ENCODE peak calls at places on chromosomes 7 and 10, in nine cellular contexts. I is mammary epithelial cell; X is B cell; Y is germinal center; A is neural crest cell; K is activated CD8-positive, alpha-beta memory T cell treated with anti-CD3 and anti-CD28 coated beads, Interleukin-2, amount 50 U/mL, for 48 hours; E is psoas muscle; S is GM12891; D is effector CD4-positive, alpha-beta T cell. V is an unnamed sample.

GRCh38 chr10:87503892-87504291 is 801 bp upstream of the MINPP1 start:
- DNase-seq in I (peak), X (peak), Y (no peak), A (no peak), K (no peak), E (no peak), S (no peak), D (no peak), V (no peak)

GRCh38 chr10:47366731-47367460 is 17.2 kb downstream of the ZNF488 start:
- DNase-seq in I (no peak), X (peak), Y (no peak), A (no peak), K (peak), E (no peak), S (no peak), D (no peak), V (no peak)

GRCh38 chr10:23293145-23293724 is 51.4 kb downstream of the C10orf67 start:
- DNase-seq in I (peak), X (no peak), Y (peak), A (peak), K (no peak), E (no peak), S (peak), D (no peak), V (no peak)

GRCh38 chr7:58087536-58088190 is 637.7 kb downstream of the ZNF716 start:
- DNase-seq in I (no peak), X (no peak), Y (no peak), A (no peak), K (no peak), E (no peak), S (no peak), D (no peak), V (no peak)

GRCh38 chr7:150337179-150337578 is 4.2 kb downstream of the RARRES2 start:
- DNase-seq in I (no peak), X (no peak), Y (no peak), A (no peak), K (no peak), E (no peak), S (no peak), D (no peak), V (no peak)

GRCh38 chr7:70638381-70639128 is 493.4 kb upstream of the GALNT17 start:
- DNase-seq in I (no peak), X (no peak), Y (no peak), A (no peak), K (no peak), E (no peak), S (no peak), D (no peak), V (no peak)

GRCh38 chr10:21184216-21184615 is 287.1 kb upstream of the NEBL start:
- DNase-seq in I (peak), X (no peak), Y (no peak), A (no peak), K (no peak), E (no peak), S (no peak), D (no peak), V (no peak)

GRCh38 chr7:44379366-44380178 is 54.2 kb upstream of the CAMK2B start:
- DNase-seq in I (peak), X (no peak), Y (no peak), A (no peak), K (no peak), E (no peak), S (no peak), D (no peak), V (no peak)

GRCh38 chr7:131533151-131533559 is 23.3 kb downstream of the PODXL start:
- DNase-seq in I (no peak), X (no peak), Y (no peak), A (no peak), K (no peak), E (no peak), S (no peak), D (no peak), V (peak)

GRCh38 chr7:6375346-6376101 is 72.2 kb downstream of the DAGLB start:
- DNase-seq in I (peak), X (peak), Y (no peak), A (no peak), K (no peak), E (peak), S (no peak), D (peak), V (no peak)

GRCh38 chr10:4481192-4481591 is 344.8 kb upstream of the AKR1E2 start:
- DNase-seq in I (no peak), X (no peak), Y (no peak), A (no peak), K (no peak), E (no peak), S (no peak), D (no peak), V (no peak)

GRCh38 chr7:50214771-50215170 is 89.7 kb upstream of the IKZF1 start:
- DNase-seq in I (no peak), X (no peak), Y (no peak), A (no peak), K (no peak), E (no peak), S (no peak), D (no peak), V (no peak)

GRCh38 chr7:44447874-44448425 is 42.5 kb downstream of the NUDCD3 start:
- DNase-seq in I (no peak), X (no peak), Y (no peak), A (no peak), K (no peak), E (no peak), S (no peak), D (no peak), V (no peak)

GRCh38 chr10:73931767-73932624 is 21.1 kb downstream of the PLAU start:
- DNase-seq in I (peak), X (no peak), Y (no peak), A (no peak), K (peak), E (no peak), S (no peak), D (peak), V (no peak)

GRCh38 chr7:12321248-12321647 is 82.4 kb downstream of the VWDE start:
- DNase-seq in I (no peak), X (no peak), Y (no peak), A (no peak), K (no peak), E (no peak), S (no peak), D (no peak), V (no peak)

GRCh38 chr10:92913973-92914372 is 65.7 kb downstream of the EXOC6 start:
- DNase-seq in I (no peak), X (no peak), Y (no peak), A (no peak), K (no peak), E (no peak), S (no peak), D (no peak), V (no peak)

GRCh38 chr7:44460325-44460724 is 30.1 kb downstream of the NUDCD3 start:
- DNase-seq in I (peak), X (peak), Y (peak), A (no peak), K (no peak), E (no peak), S (peak), D (peak), V (no peak)

GRCh38 chr7:66948480-66949109 is 27.6 kb downstream of the TMEM248 start:
- DNase-seq in I (no peak), X (no peak), Y (no peak), A (no peak), K (no peak), E (no peak), S (no peak), D (no peak), V (no peak)

GRCh38 chr10:3526721-3527120 is 258.3 kb downstream of the KLF6 start:
- DNase-seq in I (no peak), X (no peak), Y (no peak), A (no peak), K (no peak), E (no peak), S (no peak), D (no peak), V (no peak)

GRCh38 chr10:113947138-113948011 is 92.9 kb downstream of the NHLRC2 start:
- DNase-seq in I (no peak), X (no peak), Y (no peak), A (no peak), K (no peak), E (no peak), S (no peak), D (no peak), V (peak)

GRCh38 chr7:14009453-14010418 is 20.3 kb upstream of the ETV1 start:
- DNase-seq in I (no peak), X (no peak), Y (no peak), A (no peak), K (no peak), E (no peak), S (no peak), D (no peak), V (no peak)

GRCh38 chr7:47940482-47941001 is 7.7 kb downstream of the PKD1L1 start:
- DNase-seq in I (no peak), X (no peak), Y (no peak), A (no peak), K (no peak), E (peak), S (no peak), D (no peak), V (peak)

GRCh38 chr7:155901176-155901575 is 88.9 kb upstream of the SHH start:
- DNase-seq in I (no peak), X (no peak), Y (no peak), A (no peak), K (no peak), E (no peak), S (no peak), D (no peak), V (no peak)

GRCh38 chr7:2993868-2994267 is 49.8 kb downstream of the CARD11 start:
- DNase-seq in I (no peak), X (no peak), Y (no peak), A (no peak), K (no peak), E (no peak), S (no peak), D (no peak), V (no peak)

GRCh38 chr10:71735709-71736569 is 16.4 kb upstream of the C10orf105 start:
- DNase-seq in I (no peak), X (peak), Y (peak), A (no peak), K (no peak), E (no peak), S (no peak), D (no peak), V (no peak)

GRCh38 chr10:11292576-11293302 is 275.1 kb downstream of the CELF2 start:
- DNase-seq in I (no peak), X (no peak), Y (no peak), A (no peak), K (peak), E (no peak), S (no peak), D (no peak), V (no peak)

GRCh38 chr7:158469396-158470051 is 118.1 kb downstream of the PTPRN2 start:
- DNase-seq in I (no peak), X (no peak), Y (no peak), A (no peak), K (no peak), E (no peak), S (no peak), D (no peak), V (no peak)

GRCh38 chr7:50953820-50954219 is 171.1 kb upstream of the GRB10 start:
- DNase-seq in I (peak), X (no peak), Y (no peak), A (no peak), K (no peak), E (no peak), S (no peak), D (no peak), V (no peak)

V was measured in left ventricle myocardium superior.